ENCODE peak calls at places on chromosome 6, in seven cellular contexts. One of them, this sample, is unnamed.

GRCh38 chr6:137361701-137362100 is 132.5 kb downstream of the OLIG3 start:
- DNase-seq in smooth muscle cell of the brain vasculature: no peak
- DNase-seq in kidney tubule cell: no peak
- DNase-seq in type B pancreatic cell: no peak
- DNase-seq in GM13976: no peak
- DNase-seq in NCI-H526: no peak
- DNase-seq in HEK293T: no peak
- DNase-seq in this sample: no peak

GRCh38 chr6:111105578-111105977 is 18.3 kb downstream of the SLC16A10 start:
- DNase-seq in type B pancreatic cell: no peak
- DNase-seq in kidney tubule cell: peak; percentile 84
- DNase-seq in GM13976: no peak
- DNase-seq in HEK293T: no peak
- DNase-seq in smooth muscle cell of the brain vasculature: no peak
- DNase-seq in NCI-H526: no peak
- DNase-seq in this sample: no peak

GRCh38 chr6:3549314-3549940 is 92.6 kb upstream of the SLC22A23 start:
- DNase-seq in NCI-H526: no peak
- DNase-seq in HEK293T: no peak
- DNase-seq in GM13976: no peak
- DNase-seq in smooth muscle cell of the brain vasculature: no peak
- DNase-seq in type B pancreatic cell: no peak
- DNase-seq in kidney tubule cell: peak; percentile 77
- DNase-seq in this sample: no peak

GRCh38 chr6:6803180-6803978 is 214.9 kb downstream of the LY86 start:
- DNase-seq in kidney tubule cell: peak; percentile 97
- DNase-seq in GM13976: peak; percentile 76
- DNase-seq in HEK293T: no peak
- DNase-seq in smooth muscle cell of the brain vasculature: no peak
- DNase-seq in NCI-H526: no peak
- DNase-seq in type B pancreatic cell: no peak
- DNase-seq in this sample: no peak

GRCh38 chr6:97394160-97394748 is 111.2 kb upstream of the MMS22L start:
- DNase-seq in GM13976: peak; percentile 45
- DNase-seq in NCI-H526: peak; percentile 25
- DNase-seq in HEK293T: peak; percentile 57
- DNase-seq in kidney tubule cell: peak; percentile 71
- DNase-seq in type B pancreatic cell: no peak
- DNase-seq in smooth muscle cell of the brain vasculature: peak; percentile 24
- DNase-seq in this sample: peak; percentile 50

GRCh38 chr6:113385020-113385431 is 472.1 kb upstream of the MARCKS start:
- DNase-seq in NCI-H526: no peak
- DNase-seq in GM13976: no peak
- DNase-seq in smooth muscle cell of the brain vasculature: no peak
- DNase-seq in kidney tubule cell: no peak
- DNase-seq in type B pancreatic cell: no peak
- DNase-seq in HEK293T: no peak
- DNase-seq in this sample: no peak

GRCh38 chr6:55916188-55916587 is 40.8 kb upstream of the BMP5 start:
- DNase-seq in smooth muscle cell of the brain vasculature: no peak
- DNase-seq in NCI-H526: no peak
- DNase-seq in kidney tubule cell: peak; percentile 42
- DNase-seq in GM13976: no peak
- DNase-seq in type B pancreatic cell: no peak
- DNase-seq in HEK293T: no peak
- DNase-seq in this sample: no peak

GRCh38 chr6:40128149-40128548 is 193.9 kb upstream of the MOCS1 start:
- DNase-seq in type B pancreatic cell: no peak
- DNase-seq in kidney tubule cell: peak; percentile 50
- DNase-seq in NCI-H526: no peak
- DNase-seq in GM13976: no peak
- DNase-seq in smooth muscle cell of the brain vasculature: no peak
- DNase-seq in HEK293T: no peak
- DNase-seq in this sample: no peak

GRCh38 chr6:129599467-129599866 is 110.5 kb downstream of the ARHGAP18 start:
- DNase-seq in type B pancreatic cell: no peak
- DNase-seq in HEK293T: no peak
- DNase-seq in NCI-H526: no peak
- DNase-seq in GM13976: no peak
- DNase-seq in kidney tubule cell: no peak
- DNase-seq in smooth muscle cell of the brain vasculature: no peak
- DNase-seq in this sample: no peak

GRCh38 chr6:141551318-141551717 is 581.4 kb upstream of the GJE1 start:
- DNase-seq in GM13976: no peak
- DNase-seq in HEK293T: no peak
- DNase-seq in kidney tubule cell: no peak
- DNase-seq in smooth muscle cell of the brain vasculature: no peak
- DNase-seq in type B pancreatic cell: no peak
- DNase-seq in NCI-H526: no peak
- DNase-seq in this sample: no peak

GRCh38 chr6:144411506-144412165 is 126.5 kb downstream of the UTRN start:
- DNase-seq in NCI-H526: peak; percentile 4
- DNase-seq in smooth muscle cell of the brain vasculature: no peak
- DNase-seq in type B pancreatic cell: no peak
- DNase-seq in GM13976: no peak
- DNase-seq in kidney tubule cell: peak; percentile 44
- DNase-seq in HEK293T: no peak
- DNase-seq in this sample: no peak

GRCh38 chr6:133623065-133623464 is 265.8 kb upstream of the TCF21 start:
- DNase-seq in GM13976: no peak
- DNase-seq in type B pancreatic cell: no peak
- DNase-seq in smooth muscle cell of the brain vasculature: no peak
- DNase-seq in NCI-H526: no peak
- DNase-seq in kidney tubule cell: peak; percentile 43
- DNase-seq in HEK293T: no peak
- DNase-seq in this sample: no peak

GRCh38 chr6:5587648-5588047 is 326.3 kb downstream of the FARS2 start:
- DNase-seq in kidney tubule cell: no peak
- DNase-seq in HEK293T: no peak
- DNase-seq in GM13976: no peak
- DNase-seq in smooth muscle cell of the brain vasculature: no peak
- DNase-seq in NCI-H526: no peak
- DNase-seq in type B pancreatic cell: no peak
- DNase-seq in this sample: no peak

GRCh38 chr6:100806280-100806679 is 74.8 kb downstream of the ASCC3 start:
- DNase-seq in smooth muscle cell of the brain vasculature: no peak
- DNase-seq in NCI-H526: no peak
- DNase-seq in kidney tubule cell: no peak
- DNase-seq in GM13976: no peak
- DNase-seq in type B pancreatic cell: no peak
- DNase-seq in HEK293T: no peak
- DNase-seq in this sample: no peak

GRCh38 chr6:26478985-26479278 is 21.2 kb upstream of the BTN1A1 start:
- DNase-seq in GM13976: no peak
- DNase-seq in HEK293T: no peak
- DNase-seq in smooth muscle cell of the brain vasculature: no peak
- DNase-seq in NCI-H526: no peak
- DNase-seq in kidney tubule cell: no peak
- DNase-seq in type B pancreatic cell: no peak
- DNase-seq in this sample: no peak

GRCh38 chr6:28390688-28391087 is 8.9 kb downstream of the ZSCAN12 start:
- DNase-seq in HEK293T: no peak
- DNase-seq in type B pancreatic cell: no peak
- DNase-seq in GM13976: no peak
- DNase-seq in smooth muscle cell of the brain vasculature: no peak
- DNase-seq in NCI-H526: no peak
- DNase-seq in kidney tubule cell: no peak
- DNase-seq in this sample: no peak

GRCh38 chr6:142984386-142984785 is 39.4 kb upstream of the HIVEP2 start:
- DNase-seq in type B pancreatic cell: no peak
- DNase-seq in smooth muscle cell of the brain vasculature: no peak
- DNase-seq in NCI-H526: no peak
- DNase-seq in HEK293T: no peak
- DNase-seq in kidney tubule cell: no peak
- DNase-seq in GM13976: no peak
- DNase-seq in this sample: no peak